ENCODE peak calls at places on chromosome 17, in nine cellular contexts. One of them, this sample, is unnamed.

GRCh38 chr17:17924131-17924856 is 47.9 kb downstream of the TOM1L2 start:
- DNase-seq in brain microvascular endothelial cell: peak; percentile 15
- DNase-seq in AG09309: no peak
- DNase-seq in left cardiac atrium: no peak
- DNase-seq in GOT3: no peak
- DNase-seq in AG10803: peak; percentile 35
- DNase-seq in activated CD4-positive, alpha-beta T cell treated with anti-CD3 and anti-CD28 coated beads for 48 hours: no peak
- DNase-seq in hepatic stellate cell: no peak
- DNase-seq in ascending aorta: no peak
- DNase-seq in this sample: no peak

GRCh38 chr17:65530985-65531507 is 30.4 kb downstream of the AXIN2 start:
- DNase-seq in brain microvascular endothelial cell: peak; percentile 62
- DNase-seq in AG09309: no peak
- DNase-seq in left cardiac atrium: no peak
- DNase-seq in GOT3: no peak
- DNase-seq in AG10803: peak; percentile 72
- DNase-seq in activated CD4-positive, alpha-beta T cell treated with anti-CD3 and anti-CD28 coated beads for 48 hours: no peak
- DNase-seq in hepatic stellate cell: peak; percentile 96
- DNase-seq in ascending aorta: no peak
- DNase-seq in this sample: no peak

GRCh38 chr17:16486373-16487250 is 5.4 kb downstream of the LRRC75A start:
- DNase-seq in brain microvascular endothelial cell: peak; percentile 40
- DNase-seq in AG09309: peak; percentile 27
- DNase-seq in left cardiac atrium: peak; percentile 78
- DNase-seq in GOT3: no peak
- DNase-seq in AG10803: peak; percentile 73
- DNase-seq in activated CD4-positive, alpha-beta T cell treated with anti-CD3 and anti-CD28 coated beads for 48 hours: no peak
- DNase-seq in hepatic stellate cell: peak; percentile 90
- DNase-seq in ascending aorta: peak; percentile 83
- DNase-seq in this sample: peak; percentile 93

GRCh38 chr17:74371653-74372147 is 4.4 kb downstream of the GPR142 start:
- DNase-seq in brain microvascular endothelial cell: no peak
- DNase-seq in AG09309: no peak
- DNase-seq in left cardiac atrium: no peak
- DNase-seq in GOT3: no peak
- DNase-seq in AG10803: no peak
- DNase-seq in activated CD4-positive, alpha-beta T cell treated with anti-CD3 and anti-CD28 coated beads for 48 hours: no peak
- DNase-seq in hepatic stellate cell: no peak
- DNase-seq in ascending aorta: no peak
- DNase-seq in this sample: no peak

GRCh38 chr17:58224315-58224714 is 5.3 kb upstream of the MKS1 start:
- DNase-seq in brain microvascular endothelial cell: peak; percentile 34
- DNase-seq in AG09309: peak; percentile 35
- DNase-seq in left cardiac atrium: no peak
- DNase-seq in GOT3: no peak
- DNase-seq in AG10803: peak; percentile 73
- DNase-seq in activated CD4-positive, alpha-beta T cell treated with anti-CD3 and anti-CD28 coated beads for 48 hours: no peak
- DNase-seq in hepatic stellate cell: peak; percentile 43
- DNase-seq in ascending aorta: no peak
- DNase-seq in this sample: no peak

GRCh38 chr17:39928868-39929651 is 1.5 kb downstream of the LRRC3C start:
- DNase-seq in brain microvascular endothelial cell: peak; percentile 79
- DNase-seq in AG09309: peak; percentile 89
- DNase-seq in left cardiac atrium: no peak
- DNase-seq in GOT3: no peak
- DNase-seq in AG10803: peak; percentile 92
- DNase-seq in activated CD4-positive, alpha-beta T cell treated with anti-CD3 and anti-CD28 coated beads for 48 hours: no peak
- DNase-seq in hepatic stellate cell: peak; percentile 88
- DNase-seq in ascending aorta: no peak
- DNase-seq in this sample: no peak

GRCh38 chr17:17880577-17881196 is 43.9 kb upstream of the SREBF1 start:
- DNase-seq in brain microvascular endothelial cell: no peak
- DNase-seq in AG09309: no peak
- DNase-seq in left cardiac atrium: no peak
- DNase-seq in GOT3: no peak
- DNase-seq in AG10803: no peak
- DNase-seq in activated CD4-positive, alpha-beta T cell treated with anti-CD3 and anti-CD28 coated beads for 48 hours: no peak
- DNase-seq in hepatic stellate cell: no peak
- DNase-seq in ascending aorta: no peak
- DNase-seq in this sample: no peak

GRCh38 chr17:79844869-79845600 is 5.8 kb upstream of the CBX4 start:
- DNase-seq in brain microvascular endothelial cell: no peak
- DNase-seq in AG09309: no peak
- DNase-seq in left cardiac atrium: peak; percentile 60
- DNase-seq in GOT3: no peak
- DNase-seq in AG10803: no peak
- DNase-seq in activated CD4-positive, alpha-beta T cell treated with anti-CD3 and anti-CD28 coated beads for 48 hours: peak; percentile 57
- DNase-seq in hepatic stellate cell: peak; percentile 79
- DNase-seq in ascending aorta: no peak
- DNase-seq in this sample: no peak

GRCh38 chr17:83153681-83154310 is 74.4 kb downstream of the METRNL start:
- DNase-seq in brain microvascular endothelial cell: no peak
- DNase-seq in AG09309: no peak
- DNase-seq in left cardiac atrium: no peak
- DNase-seq in GOT3: no peak
- DNase-seq in AG10803: no peak
- DNase-seq in activated CD4-positive, alpha-beta T cell treated with anti-CD3 and anti-CD28 coated beads for 48 hours: no peak
- DNase-seq in hepatic stellate cell: no peak
- DNase-seq in ascending aorta: no peak
- DNase-seq in this sample: no peak

GRCh38 chr17:60971515-60972369 is 294.1 kb downstream of the BCAS3 start:
- DNase-seq in brain microvascular endothelial cell: peak; percentile 48
- DNase-seq in AG09309: peak; percentile 24
- DNase-seq in left cardiac atrium: no peak
- DNase-seq in GOT3: no peak
- DNase-seq in AG10803: peak; percentile 48
- DNase-seq in activated CD4-positive, alpha-beta T cell treated with anti-CD3 and anti-CD28 coated beads for 48 hours: peak; percentile 57
- DNase-seq in hepatic stellate cell: peak; percentile 48
- DNase-seq in ascending aorta: no peak
- DNase-seq in this sample: peak; percentile 10

GRCh38 chr17:62456016-62456415 is 22.6 kb upstream of the TLK2 start:
- DNase-seq in brain microvascular endothelial cell: no peak
- DNase-seq in AG09309: no peak
- DNase-seq in left cardiac atrium: no peak
- DNase-seq in GOT3: no peak
- DNase-seq in AG10803: no peak
- DNase-seq in activated CD4-positive, alpha-beta T cell treated with anti-CD3 and anti-CD28 coated beads for 48 hours: no peak
- DNase-seq in hepatic stellate cell: no peak
- DNase-seq in ascending aorta: no peak
- DNase-seq in this sample: no peak

GRCh38 chr17:57959929-57960328 is 4.7 kb upstream of the CUEDC1 start:
- DNase-seq in brain microvascular endothelial cell: no peak
- DNase-seq in AG09309: no peak
- DNase-seq in left cardiac atrium: no peak
- DNase-seq in GOT3: no peak
- DNase-seq in AG10803: no peak
- DNase-seq in activated CD4-positive, alpha-beta T cell treated with anti-CD3 and anti-CD28 coated beads for 48 hours: no peak
- DNase-seq in hepatic stellate cell: no peak
- DNase-seq in ascending aorta: peak; percentile 18
- DNase-seq in this sample: no peak

GRCh38 chr17:76023900-76024237 is 3.2 kb downstream of the EVPL start:
- DNase-seq in brain microvascular endothelial cell: no peak
- DNase-seq in AG09309: no peak
- DNase-seq in left cardiac atrium: no peak
- DNase-seq in GOT3: no peak
- DNase-seq in AG10803: no peak
- DNase-seq in activated CD4-positive, alpha-beta T cell treated with anti-CD3 and anti-CD28 coated beads for 48 hours: no peak
- DNase-seq in hepatic stellate cell: no peak
- DNase-seq in ascending aorta: no peak
- DNase-seq in this sample: no peak

GRCh38 chr17:81722184-81723120 is 10.4 kb downstream of the SLC25A10 start:
- DNase-seq in brain microvascular endothelial cell: no peak
- DNase-seq in AG09309: no peak
- DNase-seq in left cardiac atrium: no peak
- DNase-seq in GOT3: no peak
- DNase-seq in AG10803: peak; percentile 18
- DNase-seq in activated CD4-positive, alpha-beta T cell treated with anti-CD3 and anti-CD28 coated beads for 48 hours: no peak
- DNase-seq in hepatic stellate cell: no peak
- DNase-seq in ascending aorta: no peak
- DNase-seq in this sample: no peak

GRCh38 chr17:72462396-72462795 is 341.6 kb downstream of the SOX9 start:
- DNase-seq in brain microvascular endothelial cell: no peak
- DNase-seq in AG09309: no peak
- DNase-seq in left cardiac atrium: no peak
- DNase-seq in GOT3: no peak
- DNase-seq in AG10803: peak; percentile 10
- DNase-seq in activated CD4-positive, alpha-beta T cell treated with anti-CD3 and anti-CD28 coated beads for 48 hours: no peak
- DNase-seq in hepatic stellate cell: no peak
- DNase-seq in ascending aorta: no peak
- DNase-seq in this sample: no peak

GRCh38 chr17:40598021-40598927 is 33.0 kb upstream of the CCR7 start:
- DNase-seq in brain microvascular endothelial cell: no peak
- DNase-seq in AG09309: no peak
- DNase-seq in left cardiac atrium: no peak
- DNase-seq in GOT3: no peak
- DNase-seq in AG10803: no peak
- DNase-seq in activated CD4-positive, alpha-beta T cell treated with anti-CD3 and anti-CD28 coated beads for 48 hours: peak; percentile 89
- DNase-seq in hepatic stellate cell: no peak
- DNase-seq in ascending aorta: peak; percentile 50
- DNase-seq in this sample: no peak

GRCh38 chr17:77446959-77447634 is 306.3 kb downstream of the SEC14L1 start:
- DNase-seq in brain microvascular endothelial cell: peak; percentile 48
- DNase-seq in AG09309: no peak
- DNase-seq in left cardiac atrium: no peak
- DNase-seq in GOT3: no peak
- DNase-seq in AG10803: no peak
- DNase-seq in activated CD4-positive, alpha-beta T cell treated with anti-CD3 and anti-CD28 coated beads for 48 hours: no peak
- DNase-seq in hepatic stellate cell: no peak
- DNase-seq in ascending aorta: peak; percentile 61
- DNase-seq in this sample: no peak

GRCh38 chr17:32156656-32157055 is 14.4 kb downstream of the RHOT1 start:
- DNase-seq in brain microvascular endothelial cell: no peak
- DNase-seq in AG09309: no peak
- DNase-seq in left cardiac atrium: no peak
- DNase-seq in GOT3: no peak
- DNase-seq in AG10803: no peak
- DNase-seq in activated CD4-positive, alpha-beta T cell treated with anti-CD3 and anti-CD28 coated beads for 48 hours: no peak
- DNase-seq in hepatic stellate cell: no peak
- DNase-seq in ascending aorta: no peak
- DNase-seq in this sample: no peak

GRCh38 chr17:49817993-49818392 is 29.5 kb downstream of the KAT7 start:
- DNase-seq in brain microvascular endothelial cell: no peak
- DNase-seq in AG09309: no peak
- DNase-seq in left cardiac atrium: no peak
- DNase-seq in GOT3: no peak
- DNase-seq in AG10803: no peak
- DNase-seq in activated CD4-positive, alpha-beta T cell treated with anti-CD3 and anti-CD28 coated beads for 48 hours: peak; percentile 44
- DNase-seq in hepatic stellate cell: no peak
- DNase-seq in ascending aorta: no peak
- DNase-seq in this sample: no peak

GRCh38 chr17:82023447-82024241 is 539 bp downstream of the LRRC45 start:
- DNase-seq in brain microvascular endothelial cell: no peak
- DNase-seq in AG09309: no peak
- DNase-seq in left cardiac atrium: no peak
- DNase-seq in GOT3: no peak
- DNase-seq in AG10803: no peak
- DNase-seq in activated CD4-positive, alpha-beta T cell treated with anti-CD3 and anti-CD28 coated beads for 48 hours: peak; percentile 45
- DNase-seq in hepatic stellate cell: peak; percentile 58
- DNase-seq in ascending aorta: no peak
- DNase-seq in this sample: no peak

GRCh38 chr17:28466521-28467048 is 6.9 kb upstream of the SLC13A2 start:
- DNase-seq in brain microvascular endothelial cell: peak; percentile 16
- DNase-seq in AG09309: no peak
- DNase-seq in left cardiac atrium: no peak
- DNase-seq in GOT3: no peak
- DNase-seq in AG10803: no peak
- DNase-seq in activated CD4-positive, alpha-beta T cell treated with anti-CD3 and anti-CD28 coated beads for 48 hours: no peak
- DNase-seq in hepatic stellate cell: no peak
- DNase-seq in ascending aorta: no peak
- DNase-seq in this sample: no peak

GRCh38 chr17:7755095-7755890 is 37.7 kb downstream of the DNAH2 start:
- DNase-seq in brain microvascular endothelial cell: no peak
- DNase-seq in AG09309: no peak
- DNase-seq in left cardiac atrium: no peak
- DNase-seq in GOT3: no peak
- DNase-seq in AG10803: no peak
- DNase-seq in activated CD4-positive, alpha-beta T cell treated with anti-CD3 and anti-CD28 coated beads for 48 hours: no peak
- DNase-seq in hepatic stellate cell: no peak
- DNase-seq in ascending aorta: no peak
- DNase-seq in this sample: no peak

GRCh38 chr17:34579017-34579946 is at the start of gene TMEM132E:
- DNase-seq in brain microvascular endothelial cell: no peak
- DNase-seq in AG09309: no peak
- DNase-seq in left cardiac atrium: peak; percentile 54
- DNase-seq in GOT3: no peak
- DNase-seq in AG10803: peak; percentile 4
- DNase-seq in activated CD4-positive, alpha-beta T cell treated with anti-CD3 and anti-CD28 coated beads for 48 hours: peak; percentile 28
- DNase-seq in hepatic stellate cell: peak; percentile 36
- DNase-seq in ascending aorta: no peak
- DNase-seq in this sample: no peak

GRCh38 chr17:55334881-55335523 is 70.2 kb downstream of the HLF start:
- DNase-seq in brain microvascular endothelial cell: no peak
- DNase-seq in AG09309: no peak
- DNase-seq in left cardiac atrium: no peak
- DNase-seq in GOT3: no peak
- DNase-seq in AG10803: no peak
- DNase-seq in activated CD4-positive, alpha-beta T cell treated with anti-CD3 and anti-CD28 coated beads for 48 hours: no peak
- DNase-seq in hepatic stellate cell: no peak
- DNase-seq in ascending aorta: no peak
- DNase-seq in this sample: no peak

GRCh38 chr17:44359001-44359400 is 4.7 kb downstream of the FAM171A2 start:
- DNase-seq in brain microvascular endothelial cell: no peak
- DNase-seq in AG09309: no peak
- DNase-seq in left cardiac atrium: no peak
- DNase-seq in GOT3: no peak
- DNase-seq in AG10803: no peak
- DNase-seq in activated CD4-positive, alpha-beta T cell treated with anti-CD3 and anti-CD28 coated beads for 48 hours: no peak
- DNase-seq in hepatic stellate cell: no peak
- DNase-seq in ascending aorta: no peak
- DNase-seq in this sample: no peak

GRCh38 chr17:10234033-10234432 is 35.6 kb upstream of the GAS7 start:
- DNase-seq in brain microvascular endothelial cell: no peak
- DNase-seq in AG09309: no peak
- DNase-seq in left cardiac atrium: no peak
- DNase-seq in GOT3: no peak
- DNase-seq in AG10803: no peak
- DNase-seq in activated CD4-positive, alpha-beta T cell treated with anti-CD3 and anti-CD28 coated beads for 48 hours: no peak
- DNase-seq in hepatic stellate cell: no peak
- DNase-seq in ascending aorta: no peak
- DNase-seq in this sample: no peak

GRCh38 chr17:73813201-73813600 is 169.0 kb upstream of the SDK2 start:
- DNase-seq in brain microvascular endothelial cell: no peak
- DNase-seq in AG09309: no peak
- DNase-seq in left cardiac atrium: no peak
- DNase-seq in GOT3: no peak
- DNase-seq in AG10803: no peak
- DNase-seq in activated CD4-positive, alpha-beta T cell treated with anti-CD3 and anti-CD28 coated beads for 48 hours: no peak
- DNase-seq in hepatic stellate cell: no peak
- DNase-seq in ascending aorta: no peak
- DNase-seq in this sample: no peak

GRCh38 chr17:40323731-40324650 is 15.0 kb downstream of the RARA start:
- DNase-seq in brain microvascular endothelial cell: no peak
- DNase-seq in AG09309: no peak
- DNase-seq in left cardiac atrium: peak; percentile 94
- DNase-seq in GOT3: no peak
- DNase-seq in AG10803: peak; percentile 72
- DNase-seq in activated CD4-positive, alpha-beta T cell treated with anti-CD3 and anti-CD28 coated beads for 48 hours: peak; percentile 53
- DNase-seq in hepatic stellate cell: no peak
- DNase-seq in ascending aorta: peak; percentile 90
- DNase-seq in this sample: no peak

GRCh38 chr17:64992325-64992802 is 64.2 kb downstream of the GNA13 start:
- DNase-seq in brain microvascular endothelial cell: peak; percentile 18
- DNase-seq in AG09309: no peak
- DNase-seq in left cardiac atrium: no peak
- DNase-seq in GOT3: no peak
- DNase-seq in AG10803: peak; percentile 26
- DNase-seq in activated CD4-positive, alpha-beta T cell treated with anti-CD3 and anti-CD28 coated beads for 48 hours: peak; percentile 37
- DNase-seq in hepatic stellate cell: no peak
- DNase-seq in ascending aorta: no peak
- DNase-seq in this sample: no peak

GRCh38 chr17:40548982-40549680 is 16.1 kb downstream of the CCR7 start:
- DNase-seq in brain microvascular endothelial cell: peak; percentile 88
- DNase-seq in AG09309: no peak
- DNase-seq in left cardiac atrium: peak; percentile 60
- DNase-seq in GOT3: peak; percentile 48
- DNase-seq in AG10803: peak; percentile 90
- DNase-seq in activated CD4-positive, alpha-beta T cell treated with anti-CD3 and anti-CD28 coated beads for 48 hours: peak; percentile 22
- DNase-seq in hepatic stellate cell: peak; percentile 77
- DNase-seq in ascending aorta: peak; percentile 71
- DNase-seq in this sample: peak; percentile 47

GRCh38 chr17:63039342-63039741 is 73.3 kb downstream of the TANC2 start:
- DNase-seq in brain microvascular endothelial cell: no peak
- DNase-seq in AG09309: no peak
- DNase-seq in left cardiac atrium: no peak
- DNase-seq in GOT3: no peak
- DNase-seq in AG10803: no peak
- DNase-seq in activated CD4-positive, alpha-beta T cell treated with anti-CD3 and anti-CD28 coated beads for 48 hours: no peak
- DNase-seq in hepatic stellate cell: no peak
- DNase-seq in ascending aorta: no peak
- DNase-seq in this sample: no peak